ENCODE peak calls at places on chromosomes 4 and X, in eight cellular contexts. One of them, this sample, is unnamed.

GRCh38 chr4:7043521-7044414 is 596 bp downstream of the TADA2B start:
- DNase-seq in mesenteric fat pad: no peak
- DNase-seq in stimulated activated CD4-positive, alpha-beta T cell treated with anti-CD3 and anti-CD28 coated beads, Interleukin-1b, Interleukin-23, amount 100 ng/mL, for 48 hours: peak
- DNase-seq in WTC11: peak
- DNase-seq in RPMI8226: peak
- DNase-seq in activated CD4-positive, alpha-beta T cell treated with anti-CD3 and anti-CD28 coated beads for 24 hours: peak
- DNase-seq in effector CD4-positive, alpha-beta T cell: peak
- DNase-seq in H54: peak
- DNase-seq in this sample: no peak

GRCh38 chrX:42616981-42617380 is 161.0 kb downstream of the PPP1R2C start:
- DNase-seq in activated CD4-positive, alpha-beta T cell treated with anti-CD3 and anti-CD28 coated beads for 24 hours: no peak
- DNase-seq in WTC11: no peak
- DNase-seq in mesenteric fat pad: no peak
- DNase-seq in H54: no peak
- DNase-seq in RPMI8226: no peak
- DNase-seq in stimulated activated CD4-positive, alpha-beta T cell treated with anti-CD3 and anti-CD28 coated beads, Interleukin-1b, Interleukin-23, amount 100 ng/mL, for 48 hours: no peak
- DNase-seq in effector CD4-positive, alpha-beta T cell: no peak
- DNase-seq in this sample: no peak

GRCh38 chr4:100008048-100008447 is 58.0 kb upstream of the H2AZ1 start:
- DNase-seq in mesenteric fat pad: no peak
- DNase-seq in stimulated activated CD4-positive, alpha-beta T cell treated with anti-CD3 and anti-CD28 coated beads, Interleukin-1b, Interleukin-23, amount 100 ng/mL, for 48 hours: no peak
- DNase-seq in H54: no peak
- DNase-seq in effector CD4-positive, alpha-beta T cell: no peak
- DNase-seq in WTC11: no peak
- DNase-seq in RPMI8226: no peak
- DNase-seq in activated CD4-positive, alpha-beta T cell treated with anti-CD3 and anti-CD28 coated beads for 24 hours: no peak
- DNase-seq in this sample: no peak

GRCh38 chr4:189659302-189659701 is 281.4 kb upstream of the FRG1 start:
- DNase-seq in stimulated activated CD4-positive, alpha-beta T cell treated with anti-CD3 and anti-CD28 coated beads, Interleukin-1b, Interleukin-23, amount 100 ng/mL, for 48 hours: no peak
- DNase-seq in effector CD4-positive, alpha-beta T cell: no peak
- DNase-seq in activated CD4-positive, alpha-beta T cell treated with anti-CD3 and anti-CD28 coated beads for 24 hours: no peak
- DNase-seq in H54: no peak
- DNase-seq in RPMI8226: no peak
- DNase-seq in mesenteric fat pad: no peak
- DNase-seq in WTC11: no peak
- DNase-seq in this sample: no peak

GRCh38 chr4:112140536-112140935 is 4.7 kb upstream of the FAM241A start:
- DNase-seq in effector CD4-positive, alpha-beta T cell: no peak
- DNase-seq in mesenteric fat pad: no peak
- DNase-seq in activated CD4-positive, alpha-beta T cell treated with anti-CD3 and anti-CD28 coated beads for 24 hours: no peak
- DNase-seq in stimulated activated CD4-positive, alpha-beta T cell treated with anti-CD3 and anti-CD28 coated beads, Interleukin-1b, Interleukin-23, amount 100 ng/mL, for 48 hours: no peak
- DNase-seq in WTC11: no peak
- DNase-seq in RPMI8226: no peak
- DNase-seq in H54: no peak
- DNase-seq in this sample: no peak

GRCh38 chr4:76558391-76559235 is 123.6 kb downstream of the SHROOM3 start:
- DNase-seq in WTC11: no peak
- DNase-seq in H54: no peak
- DNase-seq in activated CD4-positive, alpha-beta T cell treated with anti-CD3 and anti-CD28 coated beads for 24 hours: no peak
- DNase-seq in effector CD4-positive, alpha-beta T cell: no peak
- DNase-seq in mesenteric fat pad: no peak
- DNase-seq in RPMI8226: no peak
- DNase-seq in stimulated activated CD4-positive, alpha-beta T cell treated with anti-CD3 and anti-CD28 coated beads, Interleukin-1b, Interleukin-23, amount 100 ng/mL, for 48 hours: no peak
- DNase-seq in this sample: peak

GRCh38 chr4:144645621-144646522 is at the start of gene HHIP:
- DNase-seq in RPMI8226: peak
- DNase-seq in H54: no peak
- DNase-seq in mesenteric fat pad: no peak
- DNase-seq in WTC11: peak
- DNase-seq in effector CD4-positive, alpha-beta T cell: no peak
- DNase-seq in activated CD4-positive, alpha-beta T cell treated with anti-CD3 and anti-CD28 coated beads for 24 hours: no peak
- DNase-seq in stimulated activated CD4-positive, alpha-beta T cell treated with anti-CD3 and anti-CD28 coated beads, Interleukin-1b, Interleukin-23, amount 100 ng/mL, for 48 hours: no peak
- DNase-seq in this sample: peak

GRCh38 chr4:13659341-13660070 is 32.0 kb upstream of the BOD1L1 start:
- DNase-seq in WTC11: no peak
- DNase-seq in RPMI8226: no peak
- DNase-seq in effector CD4-positive, alpha-beta T cell: no peak
- DNase-seq in H54: no peak
- DNase-seq in activated CD4-positive, alpha-beta T cell treated with anti-CD3 and anti-CD28 coated beads for 24 hours: no peak
- DNase-seq in mesenteric fat pad: no peak
- DNase-seq in stimulated activated CD4-positive, alpha-beta T cell treated with anti-CD3 and anti-CD28 coated beads, Interleukin-1b, Interleukin-23, amount 100 ng/mL, for 48 hours: no peak
- DNase-seq in this sample: no peak

GRCh38 chrX:46325312-46325877 is 219.8 kb downstream of the ZNF674 start:
- DNase-seq in H54: peak
- DNase-seq in WTC11: peak
- DNase-seq in activated CD4-positive, alpha-beta T cell treated with anti-CD3 and anti-CD28 coated beads for 24 hours: peak
- DNase-seq in mesenteric fat pad: no peak
- DNase-seq in RPMI8226: no peak
- DNase-seq in stimulated activated CD4-positive, alpha-beta T cell treated with anti-CD3 and anti-CD28 coated beads, Interleukin-1b, Interleukin-23, amount 100 ng/mL, for 48 hours: peak
- DNase-seq in effector CD4-positive, alpha-beta T cell: no peak
- DNase-seq in this sample: peak

GRCh38 chrX:140733766-140734342 is 24.3 kb downstream of the LINC00632 start:
- DNase-seq in mesenteric fat pad: no peak
- DNase-seq in effector CD4-positive, alpha-beta T cell: peak
- DNase-seq in RPMI8226: peak
- DNase-seq in WTC11: peak
- DNase-seq in H54: peak
- DNase-seq in stimulated activated CD4-positive, alpha-beta T cell treated with anti-CD3 and anti-CD28 coated beads, Interleukin-1b, Interleukin-23, amount 100 ng/mL, for 48 hours: no peak
- DNase-seq in activated CD4-positive, alpha-beta T cell treated with anti-CD3 and anti-CD28 coated beads for 24 hours: no peak
- DNase-seq in this sample: no peak

GRCh38 chrX:150049647-150050046 is 111.4 kb upstream of the EOLA2 start:
- DNase-seq in effector CD4-positive, alpha-beta T cell: no peak
- DNase-seq in stimulated activated CD4-positive, alpha-beta T cell treated with anti-CD3 and anti-CD28 coated beads, Interleukin-1b, Interleukin-23, amount 100 ng/mL, for 48 hours: no peak
- DNase-seq in mesenteric fat pad: no peak
- DNase-seq in WTC11: no peak
- DNase-seq in H54: no peak
- DNase-seq in activated CD4-positive, alpha-beta T cell treated with anti-CD3 and anti-CD28 coated beads for 24 hours: no peak
- DNase-seq in RPMI8226: no peak
- DNase-seq in this sample: no peak

GRCh38 chrX:7515681-7516413 is 327.1 kb upstream of the VCX start:
- DNase-seq in stimulated activated CD4-positive, alpha-beta T cell treated with anti-CD3 and anti-CD28 coated beads, Interleukin-1b, Interleukin-23, amount 100 ng/mL, for 48 hours: no peak
- DNase-seq in activated CD4-positive, alpha-beta T cell treated with anti-CD3 and anti-CD28 coated beads for 24 hours: no peak
- DNase-seq in WTC11: no peak
- DNase-seq in mesenteric fat pad: no peak
- DNase-seq in H54: no peak
- DNase-seq in effector CD4-positive, alpha-beta T cell: no peak
- DNase-seq in RPMI8226: no peak
- DNase-seq in this sample: no peak

GRCh38 chr4:139279723-139280620 is at the start of gene MGARP:
- DNase-seq in activated CD4-positive, alpha-beta T cell treated with anti-CD3 and anti-CD28 coated beads for 24 hours: peak
- DNase-seq in effector CD4-positive, alpha-beta T cell: no peak
- DNase-seq in RPMI8226: no peak
- DNase-seq in H54: no peak
- DNase-seq in stimulated activated CD4-positive, alpha-beta T cell treated with anti-CD3 and anti-CD28 coated beads, Interleukin-1b, Interleukin-23, amount 100 ng/mL, for 48 hours: no peak
- DNase-seq in WTC11: peak
- DNase-seq in mesenteric fat pad: no peak
- DNase-seq in this sample: peak

GRCh38 chrX:110059410-110059809 is 56.5 kb downstream of the TMEM164 start:
- DNase-seq in RPMI8226: no peak
- DNase-seq in mesenteric fat pad: no peak
- DNase-seq in H54: no peak
- DNase-seq in WTC11: no peak
- DNase-seq in activated CD4-positive, alpha-beta T cell treated with anti-CD3 and anti-CD28 coated beads for 24 hours: no peak
- DNase-seq in stimulated activated CD4-positive, alpha-beta T cell treated with anti-CD3 and anti-CD28 coated beads, Interleukin-1b, Interleukin-23, amount 100 ng/mL, for 48 hours: no peak
- DNase-seq in effector CD4-positive, alpha-beta T cell: no peak
- DNase-seq in this sample: no peak

GRCh38 chr4:107896158-107896645 is 35.1 kb upstream of the CYP2U1 start:
- DNase-seq in H54: peak
- DNase-seq in WTC11: no peak
- DNase-seq in activated CD4-positive, alpha-beta T cell treated with anti-CD3 and anti-CD28 coated beads for 24 hours: no peak
- DNase-seq in mesenteric fat pad: no peak
- DNase-seq in RPMI8226: no peak
- DNase-seq in stimulated activated CD4-positive, alpha-beta T cell treated with anti-CD3 and anti-CD28 coated beads, Interleukin-1b, Interleukin-23, amount 100 ng/mL, for 48 hours: peak
- DNase-seq in effector CD4-positive, alpha-beta T cell: no peak
- DNase-seq in this sample: no peak

GRCh38 chr4:6466756-6467381 is 5.5 kb downstream of the PPP2R2C start:
- DNase-seq in activated CD4-positive, alpha-beta T cell treated with anti-CD3 and anti-CD28 coated beads for 24 hours: no peak
- DNase-seq in mesenteric fat pad: no peak
- DNase-seq in H54: no peak
- DNase-seq in stimulated activated CD4-positive, alpha-beta T cell treated with anti-CD3 and anti-CD28 coated beads, Interleukin-1b, Interleukin-23, amount 100 ng/mL, for 48 hours: no peak
- DNase-seq in RPMI8226: no peak
- DNase-seq in WTC11: no peak
- DNase-seq in effector CD4-positive, alpha-beta T cell: no peak
- DNase-seq in this sample: no peak

This sample was measured in H9.